ENCODE peak calls at places on chromosomes 2 and 18, in eight cellular contexts. K is thoracic aorta, P is right lobe of liver, S is IMR-90, N is mucosa of descending colon, L is astrocyte, U is upper lobe of right lung, G is psoas muscle. T is an unnamed sample.

GRCh38 chr2:160694221-160694620 is 200.6 kb upstream of the RBMS1 start:
- DNase-seq in S (no peak), P (no peak), N (no peak), K (no peak), U (no peak), G (no peak), L (no peak), T (no peak)

GRCh38 chr2:227816507-227817274 is 3.0 kb downstream of the CCL20 start:
- DNase-seq in L (peak; percentile 25), U (no peak), N (no peak), K (no peak), P (no peak), S (peak; percentile 27), G (no peak), T (peak; percentile 47)

GRCh38 chr18:41771971-41772370 is 183.1 kb upstream of the PIK3C3 start:
- DNase-seq in S (peak; percentile 7), L (peak; percentile 26), U (no peak), G (no peak), N (no peak), K (no peak), P (no peak), T (no peak)

GRCh38 chr2:200320991-200321390 is 14.5 kb downstream of the SPATS2L start:
- DNase-seq in G (no peak), P (no peak), S (no peak), K (no peak), N (no peak), L (no peak), U (no peak), T (no peak)

GRCh38 chr2:71524476-71524875 is 71.1 kb downstream of the DYSF start:
- DNase-seq in N (no peak), P (no peak), K (no peak), U (no peak), L (no peak), G (no peak), S (no peak), T (no peak)

GRCh38 chr2:60553992-60554648 is 666 bp upstream of the BCL11A start:
- DNase-seq in S (no peak), K (no peak), P (peak; percentile 47), G (peak; percentile 52), N (peak; percentile 53), L (peak; percentile 18), U (peak; percentile 81), T (peak; percentile 59)

GRCh38 chr2:112884869-112885502 is 26.0 kb upstream of the IL37 start:
- DNase-seq in S (no peak), N (peak; percentile 83), G (no peak), U (no peak), P (peak; percentile 69), K (no peak), L (no peak), T (peak; percentile 41)

GRCh38 chr2:15909736-15910135 is 30.6 kb upstream of the MYCN start:
- DNase-seq in K (no peak), P (no peak), L (no peak), N (no peak), G (no peak), S (no peak), U (no peak), T (no peak)

GRCh38 chr2:240836781-240837467 is 16.9 kb upstream of the KIF1A start:
- DNase-seq in K (no peak), L (peak; percentile 60), P (no peak), G (peak; percentile 86), U (no peak), S (peak; percentile 66), N (peak; percentile 24), T (peak; percentile 77)

GRCh38 chr2:101823347-101823791 is 125.9 kb downstream of the MAP4K4 start:
- DNase-seq in N (peak; percentile 85), G (no peak), P (no peak), L (peak; percentile 75), U (no peak), S (peak; percentile 82), K (no peak), T (peak; percentile 74)

GRCh38 chr18:33052886-33053285 is 280.1 kb upstream of the KLHL14 start:
- DNase-seq in N (no peak), L (no peak), P (no peak), K (no peak), U (no peak), S (no peak), G (no peak), T (no peak)

GRCh38 chr18:29749699-29750098 is 1292.8 kb downstream of the DSC3 start:
- DNase-seq in G (no peak), L (peak; percentile 28), K (no peak), S (peak; percentile 60), N (no peak), U (no peak), P (no peak), T (peak; percentile 56)

GRCh38 chr18:57059366-57059765 is 87.5 kb upstream of the BOD1L2 start:
- DNase-seq in U (no peak), N (no peak), G (no peak), S (no peak), P (no peak), L (no peak), K (no peak), T (no peak)

GRCh38 chr2:133365117-133365516 is 203.1 kb downstream of the NCKAP5 start:
- DNase-seq in N (no peak), L (peak; percentile 63), S (peak; percentile 26), G (no peak), U (no peak), P (no peak), K (no peak), T (no peak)

GRCh38 chr18:24198461-24198860 is 59.6 kb downstream of the CABYR start:
- DNase-seq in L (no peak), S (no peak), U (peak; percentile 83), G (peak; percentile 78), K (no peak), P (peak; percentile 79), N (no peak), T (no peak)

GRCh38 chr2:24111407-24111861 is 11.7 kb downstream of the PFN4 start:
- DNase-seq in L (peak; percentile 63), N (no peak), G (no peak), U (no peak), P (no peak), K (no peak), S (peak; percentile 35), T (no peak)

GRCh38 chr2:85623991-85624390 is 8.0 kb downstream of the USP39 start:
- DNase-seq in K (no peak), L (no peak), N (no peak), S (no peak), G (no peak), P (no peak), U (no peak), T (no peak)
- H3K36me3 ChIP-seq in K (peaks cover 60% of the 10 kb centered on the region), L (peaks cover 58% of the 10 kb centered on the region), N (peaks cover 16% of the 10 kb centered on the region), S (peaks cover 57% of the 10 kb centered on the region), G (peaks cover 11% of the 10 kb centered on the region), P (peaks cover 77% of the 10 kb centered on the region), U (peaks cover 100% of the 10 kb centered on the region), T (peaks cover 89% of the 10 kb centered on the region)

GRCh38 chr2:128170776-128171175 is 79.8 kb downstream of the UGGT1 start:
- DNase-seq in U (no peak), N (no peak), S (no peak), L (no peak), G (no peak), K (no peak), P (no peak), T (no peak)
- H3K36me3 ChIP-seq in U (peaks cover 80% of the 10 kb centered on the region), N (peaks cover 8% of the 10 kb centered on the region), S (peaks cover 25% of the 10 kb centered on the region), L (peaks cover 63% of the 10 kb centered on the region), G (peaks cover 15% of the 10 kb centered on the region), K (peaks cover 54% of the 10 kb centered on the region), P (peaks cover 45% of the 10 kb centered on the region), T (peaks cover 92% of the 10 kb centered on the region)

DNA sequence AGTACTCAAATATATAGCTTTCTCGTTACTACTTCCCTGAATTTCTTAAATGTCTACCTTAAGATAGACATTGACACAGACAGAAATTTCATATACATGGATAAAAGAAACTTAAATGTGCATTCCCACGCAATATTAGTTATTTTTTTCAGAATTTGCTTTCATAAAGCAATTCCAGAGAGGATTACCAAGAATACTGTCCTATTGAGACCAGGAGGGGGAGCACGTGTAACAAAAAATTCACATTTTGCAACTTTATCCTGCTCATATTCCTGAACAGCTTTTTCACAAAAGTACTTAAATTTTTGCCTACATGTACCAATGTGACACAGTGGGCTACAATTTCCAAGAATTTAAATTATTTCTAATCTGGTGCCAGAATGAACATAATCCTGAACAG is 30.7 kb upstream of the ERCC3 start:
- DNase-seq in G (no peak), K (no peak), L (peak; percentile 25), P (no peak), N (peak; percentile 49), S (peak; percentile 68), U (no peak), T (peak; percentile 83)
- H3K36me3 ChIP-seq in G (peaks cover 3% of the 10 kb centered on the region), K (peaks cover 37% of the 10 kb centered on the region), L (peaks cover 20% of the 10 kb centered on the region), P (peaks cover 19% of the 10 kb centered on the region), N (no peaks in the 10 kb centered on the region), S (peaks cover 16% of the 10 kb centered on the region), U (peaks cover 98% of the 10 kb centered on the region), T (peaks cover 67% of the 10 kb centered on the region)

GRCh38 chr2:64992990-64993389 is 3.8 kb downstream of the SLC1A4 start:
- DNase-seq in G (no peak), L (no peak), U (no peak), P (no peak), K (no peak), N (no peak), S (no peak), T (no peak)

GRCh38 chr2:64996914-64997313 is 7.7 kb downstream of the SLC1A4 start:
- DNase-seq in G (no peak), K (no peak), L (no peak), P (no peak), U (no peak), S (no peak), N (no peak), T (peak; percentile 32)

GRCh38 chr2:64998658-64999061 is 9.5 kb downstream of the SLC1A4 start:
- DNase-seq in S (peak; percentile 74), K (no peak), G (no peak), U (no peak), P (peak; percentile 35), L (peak; percentile 65), N (no peak), T (peak; percentile 81)

GRCh38 chr2:64992218-64992617 is 3.0 kb downstream of the SLC1A4 start:
- DNase-seq in G (no peak), N (no peak), U (no peak), S (no peak), K (no peak), L (no peak), P (no peak), T (no peak)

DNA sequence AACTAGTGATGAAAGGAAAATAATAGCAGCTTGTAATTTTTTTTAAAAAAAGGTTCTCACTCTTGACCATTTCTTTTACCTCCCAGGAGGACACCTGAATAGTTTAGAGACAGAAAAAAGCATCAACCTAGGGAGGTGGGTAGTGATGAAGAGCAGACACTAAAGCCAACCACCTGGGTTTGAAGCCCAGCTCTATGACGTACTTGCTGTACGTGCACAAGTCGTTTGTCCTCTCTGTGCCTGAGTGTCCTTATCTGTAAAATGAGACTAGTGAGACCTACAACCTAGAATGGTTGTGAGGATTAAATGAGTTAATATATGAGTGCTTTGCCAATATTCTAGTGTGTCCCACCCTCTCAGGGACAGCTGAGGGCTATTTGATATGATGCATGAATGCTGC is 5.8 kb downstream of the SLC1A4 start:
- DNase-seq in G (no peak), P (no peak), L (no peak), N (no peak), S (no peak), U (no peak), K (no peak), T (no peak)
- H3K36me3 ChIP-seq in G (no peaks in the 10 kb centered on the region), P (no peaks in the 10 kb centered on the region), L (no peaks in the 10 kb centered on the region), N (no peaks in the 10 kb centered on the region), S (no peaks in the 10 kb centered on the region), U (no peaks in the 10 kb centered on the region), K (no peaks in the 10 kb centered on the region), T (no peaks in the 10 kb centered on the region)